ENCODE peak calls at places on chromosomes 12 and 14, in four cellular contexts. F is K562, U is HCT116, P is H1. D is an unnamed sample.

GRCh38 chr12:107025691-107026090 is 38.7 kb upstream of the MTERF2 start:
- DNase-seq in U (no peak), P (no peak), F (no peak), D (no peak)

GRCh38 chr12:560666-561065 is 100.9 kb downstream of the B4GALNT3 start:
- DNase-seq in F (no peak), U (no peak), P (no peak), D (no peak)

GRCh38 chr14:100872641-100873071 is 30.9 kb downstream of the RTL1 start:
- DNase-seq in P (no peak), U (no peak), F (no peak), D (no peak)

GRCh38 chr14:22303589-22304195 is 285.3 kb downstream of the DAD1 start:
- DNase-seq in U (no peak), P (no peak), F (peak), D (no peak)

GRCh38 chr12:127984386-127985055 is 282.4 kb upstream of the TMEM132C start:
- DNase-seq in F (no peak), P (no peak), U (no peak), D (no peak)

GRCh38 chr14:32054536-32054935 is 22.6 kb upstream of the ARHGAP5 start:
- DNase-seq in P (no peak), U (no peak), F (no peak), D (no peak)

GRCh38 chr12:55636116-55636655 is 506 bp upstream of the OR10P1 start:
- DNase-seq in U (no peak), F (no peak), P (no peak), D (no peak)

GRCh38 chr12:12469386-12469785 is 93.3 kb downstream of the DUSP16 start:
- DNase-seq in U (no peak), P (no peak), F (no peak), D (no peak)

GRCh38 chr14:89746135-89746534 is 208.4 kb downstream of the EFCAB11 start:
- DNase-seq in U (no peak), F (no peak), P (no peak), D (no peak)

GRCh38 chr12:30450872-30451271 is 244.8 kb downstream of the IPO8 start:
- DNase-seq in P (no peak), F (peak), U (no peak), D (no peak)

GRCh38 chr12:99027491-99027890 is 382.4 kb downstream of the APAF1 start:
- DNase-seq in P (no peak), F (no peak), U (no peak), D (no peak)

GRCh38 chr12:6052940-6053329 is 71.5 kb downstream of the VWF start:
- DNase-seq in P (no peak), U (no peak), F (no peak), D (no peak)

GRCh38 chr12:102757154-102757873 is 159.7 kb downstream of the PAH start:
- DNase-seq in U (no peak), P (no peak), F (no peak), D (no peak)

GRCh38 chr14:55288439-55288838 is 17.2 kb downstream of the FBXO34 start:
- DNase-seq in F (no peak), U (no peak), P (no peak), D (no peak)

GRCh38 chr14:30191639-30192279 is 264.1 kb upstream of the PRKD1 start:
- DNase-seq in U (no peak), F (no peak), P (no peak), D (no peak)

GRCh38 chr14:23725980-23726746 is 90.0 kb downstream of the DHRS2 start:
- DNase-seq in F (no peak), P (no peak), U (no peak), D (no peak)

GRCh38 chr12:93223440-93224426 is 154.0 kb upstream of the NUDT4 start:
- DNase-seq in F (no peak), P (no peak), U (no peak), D (no peak)

GRCh38 chr14:20458031-20458789 is 3.0 kb downstream of the PIP4P1 start:
- DNase-seq in U (no peak), P (no peak), F (no peak), D (no peak)

GRCh38 chr14:35032562-35032961 is 13.5 kb upstream of the FAM177A1 start:
- DNase-seq in F (no peak), U (no peak), P (no peak), D (no peak)

GRCh38 chr12:119363037-119363436 is 28.5 kb downstream of the CCDC60 start:
- DNase-seq in P (no peak), F (no peak), U (no peak), D (no peak)

GRCh38 chr14:41607119-41607785 is 576 bp downstream of the LRFN5 start:
- DNase-seq in F (no peak), U (no peak), P (no peak), D (no peak)
- TF ChIP-seq FOSL1 in F (no peak), U (no peak), P (no peak), D (no peak)

DNA sequence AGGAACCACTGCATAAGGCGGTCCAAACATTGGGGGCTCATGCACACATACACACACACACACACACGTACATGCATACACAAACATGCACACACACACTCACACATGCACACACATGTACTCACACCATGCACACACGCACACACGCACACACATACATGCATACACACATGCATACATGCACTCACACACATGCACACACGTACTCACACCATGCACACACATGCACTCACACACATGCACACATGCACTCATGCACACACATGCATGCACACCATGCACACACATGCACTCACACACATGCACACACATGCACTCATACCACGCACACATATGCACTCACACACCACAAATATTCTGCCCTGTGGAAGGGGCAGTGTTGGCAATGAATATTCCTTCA is 22.1 kb downstream of the OAS2 start:
- DNase-seq in F (no peak), U (no peak), P (no peak), D (no peak)
- H3K4me2 ChIP-seq in F (no peak), U (no peak), P (no peak), D (no peak)

GRCh38 chr12:113049976-113050742 is 6.4 kb upstream of the DTX1 start:
- DNase-seq in F (no peak), U (peak), P (no peak), D (peak)
- TF ChIP-seq FOSL1 in F (no peak), U (no peak), P (no peak), D (no peak)

GRCh38 chr12:67482751-67483661 is 165.5 kb upstream of the DYRK2 start:
- DNase-seq in F (no peak), P (no peak), U (no peak), D (no peak)
- H3K4me2 ChIP-seq in F (no peak), P (no peak), U (no peak), D (no peak)

DNA sequence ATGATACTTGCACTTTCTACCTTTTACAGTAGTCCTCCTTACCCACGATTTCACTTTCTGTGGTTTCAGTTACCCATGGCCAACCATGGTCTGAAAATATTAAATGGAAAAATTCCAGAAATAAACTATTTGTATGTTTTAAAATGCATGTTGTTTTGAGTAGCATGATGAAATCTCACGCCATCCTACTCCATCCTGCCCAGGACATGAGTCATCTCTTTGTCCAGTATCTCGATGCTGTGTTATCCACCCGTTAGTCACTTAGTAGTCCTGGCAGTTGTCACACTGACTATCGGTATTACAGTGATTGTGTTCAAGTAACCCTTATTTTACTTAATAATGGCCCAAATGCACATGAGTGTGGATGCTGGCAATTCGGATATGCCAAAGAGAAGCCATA is 22.4 kb downstream of the SYT1 start:
- DNase-seq in P (no peak), U (peak), F (no peak), D (peak)
- TF ChIP-seq FOSL1 in P (no peak), U (peak), F (peak), D (no peak)

GRCh38 chr14:24915958-24916595 is 133.9 kb downstream of the STXBP6 start:
- DNase-seq in U (no peak), P (no peak), F (no peak), D (no peak)
- H3K4me2 ChIP-seq in U (no peak), P (no peak), F (no peak), D (no peak)

D was measured in HepG2.